ENCODE peak calls at places on chromosomes 6 and 20, in eight cellular contexts. One of them, this sample, is unnamed.

GRCh38 chr6:35451354-35452185 is 568 bp upstream of the FANCE start:
- DNase-seq in HS-5: no peak
- DNase-seq in fibroblast of the aortic adventitia: no peak
- DNase-seq in H1: no peak
- DNase-seq in HT1080: no peak
- DNase-seq in AG20443: no peak
- DNase-seq in activated CD8-positive, alpha-beta memory T cell treated with anti-CD3 and anti-CD28 coated beads for 48 hours: no peak
- DNase-seq in neural progenitor cell: no peak
- DNase-seq in this sample: no peak

GRCh38 chr6:154653385-154653784 is 79.8 kb upstream of the SCAF8 start:
- DNase-seq in fibroblast of the aortic adventitia: no peak
- DNase-seq in neural progenitor cell: no peak
- DNase-seq in AG20443: peak; percentile 14
- DNase-seq in activated CD8-positive, alpha-beta memory T cell treated with anti-CD3 and anti-CD28 coated beads for 48 hours: no peak
- DNase-seq in HS-5: no peak
- DNase-seq in H1: no peak
- DNase-seq in HT1080: no peak
- DNase-seq in this sample: no peak

GRCh38 chr20:51861726-51862466 is 59.6 kb upstream of the SALL4 start:
- DNase-seq in fibroblast of the aortic adventitia: no peak
- DNase-seq in neural progenitor cell: peak; percentile 16
- DNase-seq in HS-5: no peak
- DNase-seq in AG20443: no peak
- DNase-seq in HT1080: peak; percentile 17
- DNase-seq in activated CD8-positive, alpha-beta memory T cell treated with anti-CD3 and anti-CD28 coated beads for 48 hours: no peak
- DNase-seq in H1: no peak
- DNase-seq in this sample: no peak

GRCh38 chr6:35140991-35141720 is at the start of gene TCP11:
- DNase-seq in activated CD8-positive, alpha-beta memory T cell treated with anti-CD3 and anti-CD28 coated beads for 48 hours: no peak
- DNase-seq in AG20443: peak; percentile 44
- DNase-seq in H1: no peak
- DNase-seq in HS-5: no peak
- DNase-seq in fibroblast of the aortic adventitia: no peak
- DNase-seq in HT1080: no peak
- DNase-seq in neural progenitor cell: no peak
- DNase-seq in this sample: peak; percentile 68

GRCh38 chr6:21538186-21538798 is 55.3 kb upstream of the SOX4 start:
- DNase-seq in HT1080: peak; percentile 81
- DNase-seq in fibroblast of the aortic adventitia: peak; percentile 11
- DNase-seq in AG20443: peak; percentile 56
- DNase-seq in activated CD8-positive, alpha-beta memory T cell treated with anti-CD3 and anti-CD28 coated beads for 48 hours: no peak
- DNase-seq in HS-5: no peak
- DNase-seq in H1: no peak
- DNase-seq in neural progenitor cell: no peak
- DNase-seq in this sample: no peak

GRCh38 chr6:143164565-143165105 is 103.9 kb downstream of the AIG1 start:
- DNase-seq in fibroblast of the aortic adventitia: no peak
- DNase-seq in AG20443: no peak
- DNase-seq in HT1080: no peak
- DNase-seq in HS-5: no peak
- DNase-seq in neural progenitor cell: no peak
- DNase-seq in activated CD8-positive, alpha-beta memory T cell treated with anti-CD3 and anti-CD28 coated beads for 48 hours: no peak
- DNase-seq in H1: no peak
- DNase-seq in this sample: no peak

GRCh38 chr6:146598785-146599405 is at the start of gene ADGB:
- DNase-seq in AG20443: peak; percentile 92
- DNase-seq in HT1080: peak; percentile 35
- DNase-seq in HS-5: no peak
- DNase-seq in fibroblast of the aortic adventitia: peak; percentile 27
- DNase-seq in activated CD8-positive, alpha-beta memory T cell treated with anti-CD3 and anti-CD28 coated beads for 48 hours: no peak
- DNase-seq in neural progenitor cell: peak; percentile 89
- DNase-seq in H1: peak; percentile 29
- DNase-seq in this sample: peak; percentile 88

GRCh38 chr20:55415567-55416142 is 589.7 kb downstream of the CBLN4 start:
- DNase-seq in HT1080: peak; percentile 24
- DNase-seq in activated CD8-positive, alpha-beta memory T cell treated with anti-CD3 and anti-CD28 coated beads for 48 hours: no peak
- DNase-seq in AG20443: no peak
- DNase-seq in H1: no peak
- DNase-seq in HS-5: peak; percentile 32
- DNase-seq in fibroblast of the aortic adventitia: no peak
- DNase-seq in neural progenitor cell: peak; percentile 44
- DNase-seq in this sample: no peak

GRCh38 chr6:137471497-137471896 is 22.7 kb downstream of the OLIG3 start:
- DNase-seq in H1: no peak
- DNase-seq in fibroblast of the aortic adventitia: no peak
- DNase-seq in HS-5: no peak
- DNase-seq in HT1080: no peak
- DNase-seq in AG20443: no peak
- DNase-seq in activated CD8-positive, alpha-beta memory T cell treated with anti-CD3 and anti-CD28 coated beads for 48 hours: no peak
- DNase-seq in neural progenitor cell: no peak
- DNase-seq in this sample: no peak

GRCh38 chr20:48025061-48025515 is 239.8 kb upstream of the SULF2 start:
- DNase-seq in activated CD8-positive, alpha-beta memory T cell treated with anti-CD3 and anti-CD28 coated beads for 48 hours: no peak
- DNase-seq in HT1080: peak; percentile 75
- DNase-seq in fibroblast of the aortic adventitia: peak; percentile 76
- DNase-seq in AG20443: peak; percentile 94
- DNase-seq in HS-5: peak; percentile 76
- DNase-seq in neural progenitor cell: peak; percentile 49
- DNase-seq in H1: no peak
- DNase-seq in this sample: peak; percentile 76

GRCh38 chr6:27205375-27206278 is 41.9 kb upstream of the PRSS16 start:
- DNase-seq in activated CD8-positive, alpha-beta memory T cell treated with anti-CD3 and anti-CD28 coated beads for 48 hours: peak; percentile 7
- DNase-seq in H1: no peak
- DNase-seq in AG20443: no peak
- DNase-seq in neural progenitor cell: peak; percentile 44
- DNase-seq in HT1080: peak; percentile 64
- DNase-seq in fibroblast of the aortic adventitia: no peak
- DNase-seq in HS-5: no peak
- DNase-seq in this sample: no peak

GRCh38 chr20:61572789-61573188 is 320.7 kb downstream of the CDH4 start:
- DNase-seq in H1: no peak
- DNase-seq in HS-5: no peak
- DNase-seq in HT1080: no peak
- DNase-seq in neural progenitor cell: no peak
- DNase-seq in fibroblast of the aortic adventitia: no peak
- DNase-seq in activated CD8-positive, alpha-beta memory T cell treated with anti-CD3 and anti-CD28 coated beads for 48 hours: no peak
- DNase-seq in AG20443: no peak
- DNase-seq in this sample: no peak

GRCh38 chr20:25033250-25033940 is 24.5 kb downstream of the ACSS1 start:
- DNase-seq in HT1080: no peak
- DNase-seq in AG20443: no peak
- DNase-seq in H1: no peak
- DNase-seq in HS-5: no peak
- DNase-seq in activated CD8-positive, alpha-beta memory T cell treated with anti-CD3 and anti-CD28 coated beads for 48 hours: no peak
- DNase-seq in fibroblast of the aortic adventitia: peak; percentile 23
- DNase-seq in neural progenitor cell: no peak
- DNase-seq in this sample: no peak

GRCh38 chr6:166672624-166673165 is 45.6 kb upstream of the RPS6KA2 start:
- DNase-seq in H1: no peak
- DNase-seq in neural progenitor cell: no peak
- DNase-seq in fibroblast of the aortic adventitia: no peak
- DNase-seq in HT1080: no peak
- DNase-seq in HS-5: no peak
- DNase-seq in activated CD8-positive, alpha-beta memory T cell treated with anti-CD3 and anti-CD28 coated beads for 48 hours: no peak
- DNase-seq in AG20443: no peak
- DNase-seq in this sample: no peak

GRCh38 chr6:111534366-111534765 is 51.3 kb upstream of the REV3L start:
- DNase-seq in neural progenitor cell: no peak
- DNase-seq in fibroblast of the aortic adventitia: no peak
- DNase-seq in H1: no peak
- DNase-seq in HT1080: peak; percentile 40
- DNase-seq in HS-5: no peak
- DNase-seq in AG20443: no peak
- DNase-seq in activated CD8-positive, alpha-beta memory T cell treated with anti-CD3 and anti-CD28 coated beads for 48 hours: no peak
- DNase-seq in this sample: no peak

GRCh38 chr6:80382796-80383195 is 276.3 kb downstream of the BCKDHB start:
- DNase-seq in AG20443: no peak
- DNase-seq in fibroblast of the aortic adventitia: peak; percentile 36
- DNase-seq in H1: no peak
- DNase-seq in HS-5: no peak
- DNase-seq in HT1080: no peak
- DNase-seq in neural progenitor cell: no peak
- DNase-seq in activated CD8-positive, alpha-beta memory T cell treated with anti-CD3 and anti-CD28 coated beads for 48 hours: no peak
- DNase-seq in this sample: no peak

GRCh38 chr20:18258126-18258860 is 30.0 kb upstream of the ZNF133 start:
- DNase-seq in AG20443: no peak
- DNase-seq in H1: no peak
- DNase-seq in neural progenitor cell: peak; percentile 36
- DNase-seq in HT1080: no peak
- DNase-seq in HS-5: no peak
- DNase-seq in activated CD8-positive, alpha-beta memory T cell treated with anti-CD3 and anti-CD28 coated beads for 48 hours: no peak
- DNase-seq in fibroblast of the aortic adventitia: no peak
- DNase-seq in this sample: no peak

GRCh38 chr6:100257661-100258395 is 206.9 kb downstream of the SIM1 start:
- DNase-seq in HS-5: peak; percentile 35
- DNase-seq in neural progenitor cell: peak; percentile 64
- DNase-seq in fibroblast of the aortic adventitia: peak; percentile 57
- DNase-seq in HT1080: peak; percentile 78
- DNase-seq in activated CD8-positive, alpha-beta memory T cell treated with anti-CD3 and anti-CD28 coated beads for 48 hours: no peak
- DNase-seq in H1: no peak
- DNase-seq in AG20443: peak; percentile 25
- DNase-seq in this sample: no peak

GRCh38 chr6:97059473-97059872 is 134.9 kb downstream of the KLHL32 start:
- DNase-seq in HT1080: peak; percentile 26
- DNase-seq in fibroblast of the aortic adventitia: peak; percentile 62
- DNase-seq in H1: no peak
- DNase-seq in neural progenitor cell: peak; percentile 30
- DNase-seq in activated CD8-positive, alpha-beta memory T cell treated with anti-CD3 and anti-CD28 coated beads for 48 hours: no peak
- DNase-seq in AG20443: peak; percentile 55
- DNase-seq in HS-5: no peak
- DNase-seq in this sample: no peak

GRCh38 chr6:31732029-31732428 is 2.9 kb upstream of the DDAH2 start:
- DNase-seq in HT1080: no peak
- DNase-seq in activated CD8-positive, alpha-beta memory T cell treated with anti-CD3 and anti-CD28 coated beads for 48 hours: no peak
- DNase-seq in neural progenitor cell: no peak
- DNase-seq in HS-5: no peak
- DNase-seq in fibroblast of the aortic adventitia: no peak
- DNase-seq in H1: no peak
- DNase-seq in AG20443: no peak
- DNase-seq in this sample: no peak

GRCh38 chr6:143531720-143532504 is 20.4 kb upstream of the FUCA2 start:
- DNase-seq in AG20443: no peak
- DNase-seq in activated CD8-positive, alpha-beta memory T cell treated with anti-CD3 and anti-CD28 coated beads for 48 hours: no peak
- DNase-seq in HS-5: no peak
- DNase-seq in fibroblast of the aortic adventitia: no peak
- DNase-seq in HT1080: no peak
- DNase-seq in neural progenitor cell: no peak
- DNase-seq in H1: no peak
- DNase-seq in this sample: no peak

GRCh38 chr6:154187203-154187602 is 148.2 kb downstream of the OPRM1 start:
- DNase-seq in neural progenitor cell: no peak
- DNase-seq in AG20443: no peak
- DNase-seq in fibroblast of the aortic adventitia: no peak
- DNase-seq in H1: no peak
- DNase-seq in HT1080: no peak
- DNase-seq in HS-5: no peak
- DNase-seq in activated CD8-positive, alpha-beta memory T cell treated with anti-CD3 and anti-CD28 coated beads for 48 hours: no peak
- DNase-seq in this sample: no peak

GRCh38 chr6:138159246-138159645 is 2.5 kb upstream of the ARFGEF3 start:
- DNase-seq in AG20443: no peak
- DNase-seq in activated CD8-positive, alpha-beta memory T cell treated with anti-CD3 and anti-CD28 coated beads for 48 hours: no peak
- DNase-seq in fibroblast of the aortic adventitia: no peak
- DNase-seq in neural progenitor cell: no peak
- DNase-seq in H1: no peak
- DNase-seq in HS-5: no peak
- DNase-seq in HT1080: no peak
- DNase-seq in this sample: no peak

GRCh38 chr6:85726206-85726605 is 83.5 kb upstream of the SYNCRIP start:
- DNase-seq in H1: no peak
- DNase-seq in HS-5: no peak
- DNase-seq in fibroblast of the aortic adventitia: no peak
- DNase-seq in activated CD8-positive, alpha-beta memory T cell treated with anti-CD3 and anti-CD28 coated beads for 48 hours: no peak
- DNase-seq in AG20443: no peak
- DNase-seq in neural progenitor cell: peak; percentile 33
- DNase-seq in HT1080: no peak
- DNase-seq in this sample: no peak

GRCh38 chr6:137230547-137230946 is 11.4 kb upstream of the IFNGR1 start:
- DNase-seq in H1: no peak
- DNase-seq in fibroblast of the aortic adventitia: no peak
- DNase-seq in activated CD8-positive, alpha-beta memory T cell treated with anti-CD3 and anti-CD28 coated beads for 48 hours: no peak
- DNase-seq in HT1080: no peak
- DNase-seq in AG20443: no peak
- DNase-seq in neural progenitor cell: no peak
- DNase-seq in HS-5: no peak
- DNase-seq in this sample: no peak

GRCh38 chr20:44720617-44720993 is 5.4 kb downstream of the CCN5 start:
- DNase-seq in H1: no peak
- DNase-seq in fibroblast of the aortic adventitia: peak; percentile 80
- DNase-seq in HT1080: peak; percentile 77
- DNase-seq in activated CD8-positive, alpha-beta memory T cell treated with anti-CD3 and anti-CD28 coated beads for 48 hours: no peak
- DNase-seq in neural progenitor cell: no peak
- DNase-seq in AG20443: peak; percentile 73
- DNase-seq in HS-5: peak; percentile 92
- DNase-seq in this sample: no peak

GRCh38 chr20:14543040-14543439 is 205.6 kb upstream of the FLRT3 start:
- DNase-seq in H1: no peak
- DNase-seq in activated CD8-positive, alpha-beta memory T cell treated with anti-CD3 and anti-CD28 coated beads for 48 hours: no peak
- DNase-seq in neural progenitor cell: no peak
- DNase-seq in AG20443: no peak
- DNase-seq in fibroblast of the aortic adventitia: peak; percentile 19
- DNase-seq in HT1080: peak; percentile 6
- DNase-seq in HS-5: no peak
- DNase-seq in this sample: no peak

GRCh38 chr6:28274888-28275287 is 6.5 kb upstream of the PGBD1 start:
- DNase-seq in neural progenitor cell: no peak
- DNase-seq in HT1080: no peak
- DNase-seq in activated CD8-positive, alpha-beta memory T cell treated with anti-CD3 and anti-CD28 coated beads for 48 hours: no peak
- DNase-seq in AG20443: no peak
- DNase-seq in H1: no peak
- DNase-seq in HS-5: no peak
- DNase-seq in fibroblast of the aortic adventitia: no peak
- DNase-seq in this sample: no peak

GRCh38 chr6:53960311-53960710 is 150.9 kb upstream of the MLIP start:
- DNase-seq in HS-5: no peak
- DNase-seq in activated CD8-positive, alpha-beta memory T cell treated with anti-CD3 and anti-CD28 coated beads for 48 hours: no peak
- DNase-seq in neural progenitor cell: no peak
- DNase-seq in AG20443: peak; percentile 44
- DNase-seq in fibroblast of the aortic adventitia: no peak
- DNase-seq in HT1080: peak; percentile 52
- DNase-seq in H1: no peak
- DNase-seq in this sample: no peak